ENCODE peak calls at places on chromosomes 13 and 19, in four cellular contexts. I, G, Q and R are unnamed samples.

GRCh38 chr13:108728370-108728769 is 99.0 kb downstream of the MYO16 start:
- DNase-seq in I (no peak), G (peak), Q (no peak), R (peak)

GRCh38 chr13:99330942-99331341 is 23.7 kb upstream of the GPR183 start:
- DNase-seq in I (no peak), G (no peak), Q (no peak), R (no peak)

GRCh38 chr19:45595814-45596213 is 6.2 kb downstream of the GPR4 start:
- DNase-seq in I (no peak), G (no peak), Q (no peak), R (no peak)

GRCh38 chr13:23558675-23559536 is 11.3 kb upstream of the TNFRSF19 start:
- DNase-seq in I (peak), G (no peak), Q (no peak), R (no peak)

GRCh38 chr13:45778897-45779296 is 72.7 kb downstream of the SIAH3 start:
- DNase-seq in I (no peak), G (no peak), Q (no peak), R (no peak)

GRCh38 chr19:6092329-6093286 is 17.7 kb downstream of the RFX2 start:
- DNase-seq in I (peak), G (peak), Q (no peak), R (peak)

GRCh38 chr13:77388944-77389616 is 62.2 kb upstream of the MYCBP2 start:
- DNase-seq in I (no peak), G (no peak), Q (no peak), R (no peak)

GRCh38 chr19:11296264-11296663 is 304 bp downstream of the TSPAN16 start:
- DNase-seq in I (no peak), G (no peak), Q (no peak), R (no peak)

GRCh38 chr13:23618341-23618740 is 48.1 kb downstream of the TNFRSF19 start:
- DNase-seq in I (peak), G (no peak), Q (no peak), R (no peak)

GRCh38 chr13:78660130-78660857 is 1.3 kb upstream of the OBI1 start:
- DNase-seq in I (peak), G (peak), Q (no peak), R (peak)

GRCh38 chr19:37941820-37942515 is 35.0 kb downstream of the SIPA1L3 start:
- DNase-seq in I (peak), G (no peak), Q (no peak), R (no peak)

GRCh38 chr19:28887920-28888618 is 324.9 kb downstream of the UQCRFS1 start:
- DNase-seq in I (no peak), G (peak), Q (no peak), R (peak)

GRCh38 chr13:39531646-39532045 is 71.3 kb downstream of the LHFPL6 start:
- DNase-seq in I (no peak), G (no peak), Q (no peak), R (no peak)

GRCh38 chr13:52599853-52600603 is 42.2 kb upstream of the HNRNPA1L2 start:
- DNase-seq in I (no peak), G (peak), Q (peak), R (peak)

GRCh38 chr13:20351279-20352022 is 119.3 kb upstream of the GJB6 start:
- DNase-seq in I (peak), G (no peak), Q (no peak), R (no peak)

GRCh38 chr19:3649888-3650287 is 23.3 kb upstream of the CACTIN start:
- DNase-seq in I (no peak), G (no peak), Q (no peak), R (no peak)

GRCh38 chr19:14048439-14049153 is 13.3 kb downstream of the PALM3 start:
- DNase-seq in I (no peak), G (peak), Q (peak), R (peak)

GRCh38 chr13:24306632-24307031 is 2.7 kb upstream of the C1QTNF9 start:
- DNase-seq in I (peak), G (no peak), Q (no peak), R (no peak)

GRCh38 chr19:13881692-13882418 is 4.9 kb downstream of the NANOS3 start:
- DNase-seq in I (no peak), G (no peak), Q (peak), R (no peak)

GRCh38 chr19:7918615-7919421 is 1.3 kb upstream of the SNAPC2 start:
- DNase-seq in I (no peak), G (no peak), Q (no peak), R (no peak)

GRCh38 chr13:112217431-112217830 is 150.5 kb downstream of the SOX1 start:
- DNase-seq in I (no peak), G (no peak), Q (no peak), R (no peak)

GRCh38 chr13:51825165-51825592 is 19.8 kb downstream of the TMEM272 start:
- DNase-seq in I (peak), G (no peak), Q (peak), R (no peak)

GRCh38 chr19:16125738-16126495 is 14.2 kb downstream of the RAB8A start:
- DNase-seq in I (no peak), G (no peak), Q (no peak), R (no peak)

GRCh38 chr13:47036291-47037008 is 139.6 kb upstream of the HTR2A start:
- DNase-seq in I (peak), G (peak), Q (peak), R (no peak)

GRCh38 chr13:24232474-24232873 is 72.0 kb downstream of the SPATA13 start:
- DNase-seq in I (no peak), G (no peak), Q (no peak), R (peak)

GRCh38 chr13:43229506-43229905 is 206.1 kb downstream of the DNAJC15 start:
- DNase-seq in I (peak), G (no peak), Q (no peak), R (no peak)

GRCh38 chr19:1411255-1412191 is 4.1 kb downstream of the DAZAP1 start:
- DNase-seq in I (no peak), G (no peak), Q (no peak), R (no peak)

GRCh38 chr19:34888091-34888490 is 38.6 kb upstream of the ZNF30 start:
- DNase-seq in I (no peak), G (no peak), Q (no peak), R (no peak)